ENCODE peak calls at places on chromosomes 5 and 9, in seven cellular contexts. W is IMR-90, A is fibroblast of lung, P is lower leg skin, O is GM10248, E is fibroblast of pulmonary artery, I is OCI-LY7. Y is an unnamed sample.

GRCh38 chr9:127011772-127012171 is 97.2 kb downstream of the RALGPS1 start:
- DNase-seq in A (no peak), W (no peak), I (no peak), P (no peak), O (no peak), E (no peak), Y (no peak)

GRCh38 chr9:114606597-114607207 is 4.4 kb upstream of the TMEM268 start:
- DNase-seq in W (peak), E (peak), I (no peak), A (peak), P (no peak), O (no peak), Y (peak)

GRCh38 chr9:124975131-124975530 is 34.2 kb upstream of the GOLGA1 start:
- DNase-seq in I (no peak), A (peak), O (no peak), W (peak), E (peak), P (no peak), Y (no peak)

GRCh38 chr5:144032375-144032774 is 138.1 kb downstream of the YIPF5 start:
- DNase-seq in P (no peak), E (no peak), A (no peak), I (no peak), W (no peak), O (no peak), Y (no peak)

GRCh38 chr9:113668057-113668456 is 204.5 kb downstream of the RGS3 start:
- DNase-seq in O (no peak), E (no peak), A (peak), I (no peak), P (no peak), W (no peak), Y (peak)

GRCh38 chr5:153654444-153654843 is 164.0 kb downstream of the GRIA1 start:
- DNase-seq in O (no peak), E (no peak), I (no peak), P (no peak), W (peak), A (peak), Y (peak)

GRCh38 chr5:42715791-42716190 is 40.8 kb upstream of the CCDC152 start:
- DNase-seq in W (no peak), I (no peak), A (peak), E (no peak), O (no peak), P (no peak), Y (peak)

GRCh38 chr9:114694719-114695269 is 12.8 kb upstream of the TEX48 start:
- DNase-seq in A (no peak), I (no peak), E (no peak), P (no peak), O (peak), W (peak), Y (no peak)

GRCh38 chr9:7117676-7118561 is 360.1 kb downstream of the KDM4C start:
- DNase-seq in E (peak), W (peak), O (peak), I (no peak), P (no peak), A (no peak), Y (peak)

GRCh38 chr5:77947051-77947428 is 170.9 kb upstream of the TBCA start:
- DNase-seq in E (no peak), P (no peak), A (no peak), I (no peak), O (no peak), W (no peak), Y (no peak)

GRCh38 chr5:148972958-148973357 is 89.9 kb downstream of the SH3TC2 start:
- DNase-seq in W (peak), P (peak), I (no peak), E (peak), A (peak), O (no peak), Y (peak)

GRCh38 chr5:139955616-139956283 is 87.3 kb downstream of the NRG2 start:
- DNase-seq in O (peak), P (no peak), E (no peak), A (no peak), I (no peak), W (no peak), Y (no peak)

GRCh38 chr5:74772359-74772758 is 5.3 kb downstream of the NSA2 start:
- DNase-seq in I (no peak), P (no peak), A (no peak), E (peak), O (no peak), W (peak), Y (peak)

GRCh38 chr9:78577507-78577906 is 280.6 kb downstream of the PSAT1 start:
- DNase-seq in P (no peak), W (no peak), A (no peak), O (no peak), I (no peak), E (no peak), Y (no peak)

GRCh38 chr9:34157898-34158297 is 20.9 kb upstream of the UBAP1 start:
- DNase-seq in W (no peak), A (no peak), O (no peak), I (no peak), E (no peak), P (no peak), Y (no peak)

GRCh38 chr5:99169309-99169708 is 240.5 kb upstream of the CHD1 start:
- DNase-seq in W (no peak), O (no peak), P (no peak), I (no peak), E (peak), A (peak), Y (peak)
- TF ChIP-seq CTCF in W (peak), O (no peak), P (no peak), I (peak), E (peak), A (peak), Y (peak)

DNA sequence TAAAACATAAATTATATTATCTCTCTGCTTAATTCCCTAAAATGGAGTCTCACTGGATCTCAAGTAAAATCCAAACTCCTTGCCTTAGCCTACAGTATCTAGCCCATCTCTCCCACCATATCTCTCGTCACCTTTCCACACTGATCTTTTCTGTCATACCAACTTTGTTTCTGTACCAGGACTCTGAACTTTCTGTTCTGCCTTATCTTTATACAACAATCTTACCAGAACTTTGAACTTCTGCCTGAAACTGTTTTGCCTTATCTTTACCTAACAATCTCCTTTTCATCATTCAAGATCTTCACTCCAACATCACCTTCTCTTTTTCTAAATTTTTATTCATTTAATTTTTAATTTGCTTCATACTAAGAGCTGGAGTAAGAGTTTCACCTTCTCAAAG is 139.0 kb downstream of the CPLANE1 start:
- DNase-seq in I (no peak), E (no peak), O (no peak), W (no peak), A (no peak), P (no peak), Y (no peak)
- TF ChIP-seq CTCF in I (no peak), E (no peak), O (no peak), W (no peak), A (no peak), P (no peak), Y (no peak)

DNA sequence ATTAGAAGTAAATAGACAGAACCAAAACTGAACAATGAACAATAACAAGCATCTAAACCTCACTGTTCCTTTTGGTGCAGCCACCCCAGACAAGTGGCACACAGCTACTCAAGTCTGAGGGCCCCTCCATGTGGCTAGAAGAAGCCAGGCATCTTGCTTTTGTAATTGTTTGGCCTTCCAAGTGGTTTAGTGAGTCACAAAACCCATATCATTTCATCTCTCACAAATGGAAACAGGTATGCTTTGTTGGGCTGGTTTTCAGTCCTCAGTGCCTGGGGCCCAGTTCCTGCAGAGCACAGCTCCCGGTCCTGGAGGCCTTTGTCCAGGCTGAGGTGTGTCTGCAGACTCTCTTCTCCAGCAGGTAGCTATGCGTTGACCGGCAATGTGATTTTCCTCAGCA is 16.7 kb downstream of the PRLR start:
- DNase-seq in P (no peak), W (no peak), E (no peak), I (no peak), A (no peak), O (no peak), Y (peak)
- TF ChIP-seq CTCF in P (no peak), W (no peak), E (no peak), I (no peak), A (no peak), O (no peak), Y (peak)

GRCh38 chr5:53199882-53200281 is 90.3 kb upstream of the MOCS2 start:
- DNase-seq in O (no peak), P (no peak), I (no peak), A (no peak), W (no peak), E (no peak), Y (no peak)

GRCh38 chr5:53206562-53206961 is 97.0 kb upstream of the MOCS2 start:
- DNase-seq in W (no peak), E (no peak), P (no peak), O (no peak), I (no peak), A (no peak), Y (no peak)

GRCh38 chr5:53200309-53200708 is 90.8 kb upstream of the MOCS2 start:
- DNase-seq in E (peak), O (no peak), W (peak), I (peak), P (no peak), A (no peak), Y (no peak)

DNA sequence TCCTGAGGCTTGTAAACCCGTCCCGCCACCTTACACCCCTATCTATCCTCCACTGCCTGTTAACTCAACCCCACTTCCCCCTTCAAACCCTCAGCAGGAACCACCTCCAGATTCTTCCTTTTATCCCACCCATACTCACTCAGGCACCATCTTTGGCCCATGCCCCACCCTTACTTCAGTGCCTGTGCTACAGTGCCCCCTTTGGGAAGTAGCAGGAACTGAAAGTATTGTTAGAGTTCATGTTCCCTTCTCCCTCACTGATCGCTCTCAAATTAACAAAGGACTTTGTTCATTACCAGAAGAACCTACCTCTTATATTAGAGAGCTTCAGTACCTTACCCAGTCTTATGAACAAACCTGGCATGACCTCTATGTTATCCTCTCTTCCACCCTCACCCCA is 92.2 kb upstream of the MOCS2 start:
- DNase-seq in P (no peak), O (no peak), E (no peak), W (no peak), I (peak), A (no peak), Y (no peak)
- TF ChIP-seq CTCF in P (no peak), O (peak), E (peak), W (no peak), I (peak), A (peak), Y (peak)